ENCODE peak calls at places on chromosome 4, in eight cellular contexts. E is fibroblast of lung, S is coronary artery, M is epithelial cell of esophagus, K is H1, X is GM12865, A is uterus, W is GM23338. G is an unnamed sample.

GRCh38 chr4:52876063-52876462 is 13.9 kb downstream of the RASL11B start:
- DNase-seq in E (no peak), S (no peak), M (no peak), K (no peak), X (no peak), A (no peak), W (no peak), G (no peak)

GRCh38 chr4:145299380-145300076 is 119.1 kb upstream of the OTUD4 start:
- DNase-seq in E (peak; percentile 94), S (no peak), M (peak; percentile 89), K (no peak), X (peak; percentile 91), A (no peak), W (no peak), G (peak; percentile 85)

GRCh38 chr4:16627999-16628398 is 270.4 kb downstream of the LDB2 start:
- DNase-seq in E (peak; percentile 96), S (no peak), M (peak; percentile 55), K (no peak), X (no peak), A (no peak), W (no peak), G (peak; percentile 97)

GRCh38 chr4:106624674-106625073 is 256.1 kb upstream of the GIMD1 start:
- DNase-seq in E (peak; percentile 8), S (no peak), M (no peak), K (no peak), X (no peak), A (no peak), W (no peak), G (peak; percentile 16)

GRCh38 chr4:159015862-159016261 is 87.0 kb upstream of the RAPGEF2 start:
- DNase-seq in E (no peak), S (no peak), M (peak; percentile 41), K (no peak), X (no peak), A (no peak), W (no peak), G (peak; percentile 55)

GRCh38 chr4:67291639-67292038 is 253.7 kb downstream of the CENPC start:
- DNase-seq in E (no peak), S (no peak), M (no peak), K (no peak), X (no peak), A (no peak), W (no peak), G (no peak)

GRCh38 chr4:83369825-83370639 is 35.4 kb upstream of the HPSE start:
- DNase-seq in E (peak; percentile 25), S (no peak), M (no peak), K (no peak), X (no peak), A (no peak), W (no peak), G (peak; percentile 26)

GRCh38 chr4:110510955-110511544 is 35.1 kb downstream of the ENPEP start:
- DNase-seq in E (peak; percentile 47), S (no peak), M (peak; percentile 72), K (no peak), X (peak; percentile 73), A (no peak), W (peak; percentile 78), G (peak; percentile 63)

GRCh38 chr4:183553601-183554345 is 48.9 kb downstream of the ING2 start:
- DNase-seq in E (no peak), S (no peak), M (no peak), K (no peak), X (no peak), A (no peak), W (no peak), G (no peak)

GRCh38 chr4:126364290-126364978 is 1049.7 kb downstream of the FAT4 start:
- DNase-seq in E (no peak), S (no peak), M (no peak), K (no peak), X (no peak), A (no peak), W (no peak), G (peak; percentile 9)

GRCh38 chr4:111639120-111639519 is 506.1 kb upstream of the FAM241A start:
- DNase-seq in E (peak; percentile 23), S (no peak), M (peak; percentile 71), K (no peak), X (no peak), A (no peak), W (no peak), G (peak; percentile 33)

GRCh38 chr4:187826725-187827124 is 168.8 kb upstream of the ZFP42 start:
- DNase-seq in E (no peak), S (no peak), M (no peak), K (no peak), X (no peak), A (no peak), W (peak; percentile 6), G (no peak)

DNA sequence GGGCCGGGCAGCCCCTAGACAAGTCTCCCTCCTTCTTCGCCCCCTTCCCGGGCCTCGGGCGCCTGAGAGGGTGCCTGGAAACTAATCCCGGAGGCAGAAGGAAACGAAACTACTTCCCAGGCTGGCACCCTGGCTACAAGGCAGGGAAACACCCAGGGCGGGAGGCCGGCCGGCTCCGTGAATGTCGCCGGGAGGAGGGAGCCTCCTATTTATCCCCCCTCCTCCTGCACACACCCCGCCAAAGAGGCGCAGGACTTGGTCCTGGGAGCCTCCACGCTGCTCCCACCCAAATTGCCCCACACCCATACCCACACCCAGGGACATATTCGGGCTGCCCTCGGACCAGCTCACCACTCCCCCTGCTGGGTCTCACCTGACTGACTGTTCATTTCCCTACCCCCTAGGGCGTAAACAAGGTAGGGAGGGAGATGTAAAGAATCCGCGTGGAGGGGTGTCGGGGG is at the start of gene BTC:
- DNase-seq in E (peak; percentile 6), S (peak; percentile 77), M (peak; percentile 59), K (no peak), X (peak; percentile 2), A (peak; percentile 20), W (peak; percentile 69), G (no peak)
- TF ChIP-seq CTCF in E (peak; percentile 33), S (no peak), M (peak; percentile 60), K (peak; percentile 39), X (no peak), A (peak; percentile 28), W (peak; percentile 38), G (peak; percentile 5)

GRCh38 chr4:8849266-8850073 is 22.2 kb downstream of the HMX1 start:
- DNase-seq in E (no peak), S (no peak), M (no peak), K (no peak), X (no peak), A (no peak), W (no peak), G (no peak)
- H3K4me3 ChIP-seq in E (no peak overlapping the region), S (no peak overlapping the region), M (no peak overlapping the region), K (no peak overlapping the region), X (no peak overlapping the region), A (no peak overlapping the region), W (no peak overlapping the region), G (no peak overlapping the region)

GRCh38 chr4:103885152-103885551 is 165.4 kb upstream of the TACR3 start:
- DNase-seq in E (no peak), S (no peak), M (no peak), K (no peak), X (no peak), A (no peak), W (no peak), G (no peak)
- TF ChIP-seq CTCF in E (no peak), S (no peak), M (no peak), K (no peak), X (no peak), A (no peak), W (no peak), G (no peak)

GRCh38 chr4:90121961-90122748 is 5.0 kb upstream of the CCSER1 start:
- DNase-seq in E (peak; percentile 77), S (no peak), M (peak; percentile 90), K (no peak), X (peak; percentile 12), A (no peak), W (no peak), G (no peak)

GRCh38 chr4:90127223-90127705 is at the start of gene CCSER1:
- DNase-seq in E (peak; percentile 79), S (peak; percentile 74), M (peak; percentile 75), K (no peak), X (peak; percentile 83), A (peak; percentile 63), W (peak; percentile 64), G (peak; percentile 15)

GRCh38 chr4:90126805-90127204 is 389 bp upstream of the CCSER1 start:
- DNase-seq in E (peak; percentile 0), S (no peak), M (no peak), K (no peak), X (no peak), A (no peak), W (peak; percentile 47), G (no peak)

GRCh38 chr4:90127706-90128345 is 632 bp downstream of the CCSER1 start:
- DNase-seq in E (peak; percentile 18), S (no peak), M (peak; percentile 23), K (no peak), X (peak; percentile 21), A (no peak), W (peak; percentile 60), G (no peak)
- H3K4me3 ChIP-seq in E (no peak overlapping the region), S (peak overlapping the region; percentile 83), M (peak overlapping the region; percentile 65), K (peak overlapping the region; percentile 76), X (peak overlapping the region; percentile 58), A (peak overlapping the region; percentile 54), W (peak overlapping the region; percentile 88), G (peak overlapping the region; percentile 28)

GRCh38 chr4:177671387-177671786 is 229.2 kb upstream of the AGA start:
- DNase-seq in E (no peak), S (no peak), M (no peak), K (no peak), X (no peak), A (no peak), W (no peak), G (no peak)
- TF ChIP-seq CTCF in E (no peak), S (no peak), M (no peak), K (no peak), X (no peak), A (no peak), W (no peak), G (no peak)

DNA sequence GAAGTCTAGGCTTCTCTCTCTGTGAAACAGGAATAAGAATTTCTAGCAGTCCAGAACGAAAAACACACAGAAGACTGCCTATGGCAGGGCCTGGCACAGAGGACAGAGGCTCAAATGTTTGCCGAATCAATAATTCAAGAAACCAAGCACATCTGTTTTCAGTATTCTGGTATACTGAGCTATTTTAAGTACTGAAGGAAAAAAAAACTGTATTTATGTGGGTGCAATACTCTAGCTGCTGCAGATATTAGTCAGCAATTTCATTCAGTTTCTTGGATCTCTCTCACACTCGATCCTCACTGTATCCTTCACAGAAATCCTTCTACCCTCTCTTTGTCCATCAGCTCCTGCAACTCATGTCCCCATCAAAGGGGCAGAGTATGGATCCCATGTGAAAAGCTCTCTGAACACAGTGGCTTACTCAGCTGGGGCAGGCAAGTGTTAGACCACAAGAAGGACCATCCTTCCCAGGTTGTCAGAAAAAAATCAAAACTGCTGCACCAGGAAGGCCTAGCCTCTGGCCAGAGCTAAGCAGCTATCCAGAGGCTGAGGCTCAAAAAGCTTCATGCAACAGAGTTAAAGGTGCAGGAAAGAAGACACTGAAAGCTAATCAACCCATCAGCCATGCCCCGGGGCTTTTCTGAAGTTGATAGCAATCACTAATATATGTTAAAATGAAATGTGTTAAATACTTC is 9.1 kb upstream of the USO1 start:
- DNase-seq in E (peak; percentile 64), S (no peak), M (no peak), K (no peak), X (no peak), A (no peak), W (no peak), G (peak; percentile 82)
- H3K4me3 ChIP-seq in E (no peak overlapping the region), S (no peak overlapping the region), M (no peak overlapping the region), K (no peak overlapping the region), X (no peak overlapping the region), A (no peak overlapping the region), W (no peak overlapping the region), G (peak overlapping the region; percentile 28)

GRCh38 chr4:177579649-177580048 is 137.4 kb upstream of the AGA start:
- DNase-seq in E (no peak), S (no peak), M (no peak), K (no peak), X (no peak), A (no peak), W (no peak), G (no peak)
- TF ChIP-seq CTCF in E (no peak), S (no peak), M (peak; percentile 21), K (no peak), X (no peak), A (no peak), W (peak; percentile 43), G (no peak)

G was measured in AG10803.